ENCODE peak calls at places on chromosomes 13 and 19, in five cellular contexts. One of them, this sample, is unnamed.

GRCh38 chr19:2150794-2151338 is 500 bp downstream of the AP3D1 start:
- DNase-seq in IMR-90: no peak
- DNase-seq in transverse colon: peak; percentile 35
- DNase-seq in H1: peak; percentile 69
- DNase-seq in endothelial cell of umbilical vein: peak; percentile 34
- DNase-seq in this sample: no peak

GRCh38 chr13:19601749-19602725 is 31.4 kb upstream of the MPHOSPH8 start:
- DNase-seq in IMR-90: peak; percentile 27
- DNase-seq in transverse colon: peak; percentile 34
- DNase-seq in H1: peak; percentile 80
- DNase-seq in endothelial cell of umbilical vein: peak; percentile 52
- DNase-seq in this sample: no peak

GRCh38 chr13:78816592-78816991 is 157.6 kb upstream of the OBI1 start:
- DNase-seq in IMR-90: no peak
- DNase-seq in transverse colon: no peak
- DNase-seq in H1: no peak
- DNase-seq in endothelial cell of umbilical vein: no peak
- DNase-seq in this sample: no peak

GRCh38 chr19:801861-802496 is 4.7 kb downstream of the PTBP1 start:
- DNase-seq in IMR-90: peak; percentile 44
- DNase-seq in transverse colon: no peak
- DNase-seq in H1: no peak
- DNase-seq in endothelial cell of umbilical vein: peak; percentile 57
- DNase-seq in this sample: peak; percentile 82

GRCh38 chr13:20567881-20568528 is 1.0 kb downstream of the IFT88 start:
- DNase-seq in IMR-90: no peak
- DNase-seq in transverse colon: no peak
- DNase-seq in H1: no peak
- DNase-seq in endothelial cell of umbilical vein: peak; percentile 20
- DNase-seq in this sample: no peak

GRCh38 chr13:49300716-49301589 is 53.2 kb downstream of the CDADC1 start:
- DNase-seq in IMR-90: peak; percentile 76
- DNase-seq in transverse colon: peak; percentile 64
- DNase-seq in H1: peak; percentile 57
- DNase-seq in endothelial cell of umbilical vein: peak; percentile 70
- DNase-seq in this sample: peak; percentile 81

GRCh38 chr19:9641810-9642209 is 20.8 kb upstream of the ZNF561 start:
- DNase-seq in IMR-90: no peak
- DNase-seq in transverse colon: no peak
- DNase-seq in H1: no peak
- DNase-seq in endothelial cell of umbilical vein: no peak
- DNase-seq in this sample: no peak

GRCh38 chr19:5038631-5039271 is 69.8 kb downstream of the KDM4B start:
- DNase-seq in IMR-90: peak; percentile 24
- DNase-seq in transverse colon: no peak
- DNase-seq in H1: peak; percentile 62
- DNase-seq in endothelial cell of umbilical vein: no peak
- DNase-seq in this sample: no peak

GRCh38 chr13:51643114-51643881 is 59.0 kb downstream of the WDFY2 start:
- DNase-seq in IMR-90: peak; percentile 91
- DNase-seq in transverse colon: no peak
- DNase-seq in H1: no peak
- DNase-seq in endothelial cell of umbilical vein: peak; percentile 62
- DNase-seq in this sample: no peak

GRCh38 chr13:105937451-105937850 is 598.0 kb downstream of the EFNB2 start:
- DNase-seq in IMR-90: peak; percentile 28
- DNase-seq in transverse colon: no peak
- DNase-seq in H1: no peak
- DNase-seq in endothelial cell of umbilical vein: no peak
- DNase-seq in this sample: no peak

GRCh38 chr13:80571346-80572307 is 230.7 kb upstream of the SPRY2 start:
- DNase-seq in IMR-90: no peak
- DNase-seq in transverse colon: no peak
- DNase-seq in H1: no peak
- DNase-seq in endothelial cell of umbilical vein: no peak
- DNase-seq in this sample: no peak

GRCh38 chr13:75480691-75481175 is 1.2 kb downstream of the TBC1D4 start:
- DNase-seq in IMR-90: peak; percentile 37
- DNase-seq in transverse colon: peak; percentile 77
- DNase-seq in H1: peak; percentile 61
- DNase-seq in endothelial cell of umbilical vein: peak; percentile 55
- DNase-seq in this sample: peak; percentile 67

GRCh38 chr19:39448271-39448670 is 2.9 kb downstream of the SUPT5H start:
- DNase-seq in IMR-90: peak; percentile 51
- DNase-seq in transverse colon: no peak
- DNase-seq in H1: no peak
- DNase-seq in endothelial cell of umbilical vein: no peak
- DNase-seq in this sample: no peak

GRCh38 chr19:29528946-29529645 is 3.3 kb downstream of the VSTM2B start:
- DNase-seq in IMR-90: no peak
- DNase-seq in transverse colon: no peak
- DNase-seq in H1: peak; percentile 70
- DNase-seq in endothelial cell of umbilical vein: no peak
- DNase-seq in this sample: peak; percentile 46

GRCh38 chr13:110499621-110500281 is 61.8 kb downstream of the RAB20 start:
- DNase-seq in IMR-90: peak; percentile 50
- DNase-seq in transverse colon: no peak
- DNase-seq in H1: no peak
- DNase-seq in endothelial cell of umbilical vein: no peak
- DNase-seq in this sample: no peak

GRCh38 chr19:32570081-32570785 is 10.8 kb upstream of the PDCD5 start:
- DNase-seq in IMR-90: peak; percentile 57
- DNase-seq in transverse colon: peak; percentile 56
- DNase-seq in H1: peak; percentile 64
- DNase-seq in endothelial cell of umbilical vein: peak; percentile 37
- DNase-seq in this sample: peak; percentile 69

GRCh38 chr13:43390101-43390500 is 366.7 kb downstream of the DNAJC15 start:
- DNase-seq in IMR-90: peak; percentile 68
- DNase-seq in transverse colon: no peak
- DNase-seq in H1: no peak
- DNase-seq in endothelial cell of umbilical vein: no peak
- DNase-seq in this sample: no peak

GRCh38 chr19:39156230-39156890 is 30.8 kb downstream of the PAK4 start:
- DNase-seq in IMR-90: peak; percentile 29
- DNase-seq in transverse colon: no peak
- DNase-seq in H1: no peak
- DNase-seq in endothelial cell of umbilical vein: no peak
- DNase-seq in this sample: no peak

GRCh38 chr19:55581828-55582223 is 1.2 kb upstream of the ZNF579 start:
- DNase-seq in IMR-90: no peak
- DNase-seq in transverse colon: no peak
- DNase-seq in H1: no peak
- DNase-seq in endothelial cell of umbilical vein: no peak
- DNase-seq in this sample: no peak

GRCh38 chr13:48564046-48564445 is 31.2 kb upstream of the RCBTB2 start:
- DNase-seq in IMR-90: peak; percentile 51
- DNase-seq in transverse colon: no peak
- DNase-seq in H1: no peak
- DNase-seq in endothelial cell of umbilical vein: peak; percentile 55
- DNase-seq in this sample: no peak

GRCh38 chr19:6711605-6712004 is 8.8 kb downstream of the C3 start:
- DNase-seq in IMR-90: no peak
- DNase-seq in transverse colon: no peak
- DNase-seq in H1: no peak
- DNase-seq in endothelial cell of umbilical vein: no peak
- DNase-seq in this sample: no peak

GRCh38 chr19:8204961-8205360 is 4.2 kb upstream of the CERS4 start:
- DNase-seq in IMR-90: no peak
- DNase-seq in transverse colon: no peak
- DNase-seq in H1: no peak
- DNase-seq in endothelial cell of umbilical vein: no peak
- DNase-seq in this sample: no peak

GRCh38 chr13:24053505-24054251 is 106.8 kb upstream of the SPATA13 start:
- DNase-seq in IMR-90: peak; percentile 68
- DNase-seq in transverse colon: peak; percentile 72
- DNase-seq in H1: peak; percentile 76
- DNase-seq in endothelial cell of umbilical vein: peak; percentile 72
- DNase-seq in this sample: no peak

GRCh38 chr13:112255550-112256120 is 120.5 kb upstream of the SPACA7 start:
- DNase-seq in IMR-90: no peak
- DNase-seq in transverse colon: no peak
- DNase-seq in H1: peak; percentile 24
- DNase-seq in endothelial cell of umbilical vein: no peak
- DNase-seq in this sample: no peak

GRCh38 chr19:48635263-48635965 is 1.8 kb downstream of the DBP start:
- DNase-seq in IMR-90: no peak
- DNase-seq in transverse colon: peak; percentile 82
- DNase-seq in H1: peak; percentile 84
- DNase-seq in endothelial cell of umbilical vein: peak; percentile 53
- DNase-seq in this sample: peak; percentile 88

GRCh38 chr13:72959643-72960042 is 99.2 kb upstream of the KLF5 start:
- DNase-seq in IMR-90: peak; percentile 48
- DNase-seq in transverse colon: no peak
- DNase-seq in H1: no peak
- DNase-seq in endothelial cell of umbilical vein: peak; percentile 54
- DNase-seq in this sample: no peak

GRCh38 chr13:70714993-70715392 is 606.7 kb upstream of the KLHL1 start:
- DNase-seq in IMR-90: no peak
- DNase-seq in transverse colon: no peak
- DNase-seq in H1: no peak
- DNase-seq in endothelial cell of umbilical vein: no peak
- DNase-seq in this sample: no peak

GRCh38 chr13:49828452-49828851 is 36.0 kb upstream of the KPNA3 start:
- DNase-seq in IMR-90: no peak
- DNase-seq in transverse colon: no peak
- DNase-seq in H1: no peak
- DNase-seq in endothelial cell of umbilical vein: no peak
- DNase-seq in this sample: no peak

GRCh38 chr13:111166882-111167281 is 51.8 kb downstream of the ARHGEF7 start:
- DNase-seq in IMR-90: no peak
- DNase-seq in transverse colon: no peak
- DNase-seq in H1: no peak
- DNase-seq in endothelial cell of umbilical vein: no peak
- DNase-seq in this sample: no peak

GRCh38 chr13:25429466-25429865 is 57.7 kb downstream of the ATP8A2 start:
- DNase-seq in IMR-90: no peak
- DNase-seq in transverse colon: no peak
- DNase-seq in H1: peak; percentile 32
- DNase-seq in endothelial cell of umbilical vein: no peak
- DNase-seq in this sample: no peak

GRCh38 chr13:100423375-100423774 is 165.2 kb downstream of the GGACT start:
- DNase-seq in IMR-90: peak; percentile 56
- DNase-seq in transverse colon: no peak
- DNase-seq in H1: no peak
- DNase-seq in endothelial cell of umbilical vein: no peak
- DNase-seq in this sample: no peak

GRCh38 chr13:97911311-97912138 is 42.0 kb upstream of the IPO5 start:
- DNase-seq in IMR-90: peak; percentile 32
- DNase-seq in transverse colon: no peak
- DNase-seq in H1: peak; percentile 54
- DNase-seq in endothelial cell of umbilical vein: peak; percentile 14
- DNase-seq in this sample: no peak

GRCh38 chr19:44282846-44283245 is 22.0 kb downstream of the ZNF235 start:
- DNase-seq in IMR-90: peak; percentile 19
- DNase-seq in transverse colon: no peak
- DNase-seq in H1: no peak
- DNase-seq in endothelial cell of umbilical vein: no peak
- DNase-seq in this sample: no peak

GRCh38 chr19:44277331-44277730 is 17.6 kb downstream of the ZNF233 start:
- DNase-seq in IMR-90: no peak
- DNase-seq in transverse colon: no peak
- DNase-seq in H1: no peak
- DNase-seq in endothelial cell of umbilical vein: no peak
- DNase-seq in this sample: no peak

GRCh38 chr19:44280916-44281315 is 21.2 kb downstream of the ZNF233 start:
- DNase-seq in IMR-90: no peak
- DNase-seq in transverse colon: no peak
- DNase-seq in H1: no peak
- DNase-seq in endothelial cell of umbilical vein: no peak
- DNase-seq in this sample: no peak

DNA sequence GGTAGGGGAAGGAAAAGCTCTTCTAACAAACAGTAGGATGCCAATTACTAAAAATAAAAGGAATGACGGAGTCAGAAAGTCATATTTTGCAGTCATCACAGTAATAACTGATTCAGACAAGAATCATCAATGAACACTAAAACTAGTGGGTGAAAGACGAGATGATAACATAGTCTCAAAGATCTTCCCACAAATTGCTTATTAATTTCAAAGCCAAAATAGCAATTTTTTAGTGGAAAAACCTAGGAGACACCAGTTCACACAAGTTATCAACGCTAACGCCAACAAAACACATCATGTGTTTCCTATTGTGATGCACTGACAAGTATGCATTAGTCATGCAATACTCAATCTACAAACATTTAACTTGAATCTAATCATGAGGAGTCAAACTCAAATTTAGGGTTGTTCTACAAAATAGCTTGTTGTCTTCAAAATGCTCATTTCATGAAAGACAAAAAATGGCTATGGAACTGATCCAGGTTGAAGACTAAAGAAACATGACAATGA is 18.6 kb downstream of the ZNF233 start:
- DNase-seq in IMR-90: peak; percentile 7
- DNase-seq in transverse colon: no peak
- DNase-seq in H1: no peak
- DNase-seq in endothelial cell of umbilical vein: no peak
- DNase-seq in this sample: no peak
- H3K4me3 ChIP-seq in IMR-90: no peak overlapping the region
- H3K4me3 ChIP-seq in transverse colon: no peak overlapping the region
- H3K4me3 ChIP-seq in H1: no peak overlapping the region
- H3K4me3 ChIP-seq in endothelial cell of umbilical vein: no peak overlapping the region
- H3K4me3 ChIP-seq in this sample: no peak overlapping the region

DNA sequence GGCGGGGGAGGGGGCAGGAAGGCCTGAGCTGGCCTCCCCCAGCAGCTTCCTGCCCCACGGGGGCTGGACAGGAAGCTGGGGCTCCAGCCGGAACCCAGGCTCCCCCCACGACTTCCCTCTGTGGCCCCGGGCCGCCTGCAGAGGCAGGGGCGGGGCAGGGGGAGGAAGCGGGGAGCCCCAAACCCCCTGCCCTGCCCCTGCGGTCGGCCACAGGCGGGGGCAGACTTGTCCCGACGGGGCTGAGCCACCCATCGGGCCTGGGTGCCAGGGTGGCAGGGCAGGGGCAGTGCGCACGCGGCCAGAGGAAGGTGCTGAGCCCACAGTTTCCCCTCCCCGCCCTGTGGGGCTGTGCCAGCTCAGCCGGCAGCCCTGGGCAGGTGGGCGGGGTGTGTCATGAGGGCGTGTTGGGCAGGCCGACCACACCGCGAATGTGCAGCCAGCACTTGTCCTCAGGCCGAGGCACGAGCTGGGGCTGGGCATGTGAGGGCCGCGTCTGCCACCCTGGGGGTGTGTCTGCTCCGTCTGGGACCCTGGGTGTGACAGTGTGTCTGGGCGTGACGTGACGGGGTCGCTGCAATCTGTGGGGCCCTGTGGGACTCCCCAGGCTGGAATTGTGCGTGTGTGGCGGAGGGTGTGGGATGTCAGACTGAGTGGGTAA is 17.7 kb downstream of the CCDC97 start:
- DNase-seq in IMR-90: peak; percentile 49
- DNase-seq in transverse colon: peak; percentile 88
- DNase-seq in H1: peak; percentile 71
- DNase-seq in endothelial cell of umbilical vein: peak; percentile 88
- DNase-seq in this sample: no peak
- TF ChIP-seq POLR2A in IMR-90: peak; percentile 47
- TF ChIP-seq POLR2A in transverse colon: peak; percentile 31
- TF ChIP-seq POLR2A in H1: no peak
- TF ChIP-seq POLR2A in endothelial cell of umbilical vein: no peak
- TF ChIP-seq POLR2A in this sample: no peak

GRCh38 chr19:35759697-35760096 is 1.7 kb downstream of the PROSER3 start:
- DNase-seq in IMR-90: no peak
- DNase-seq in transverse colon: no peak
- DNase-seq in H1: no peak
- DNase-seq in endothelial cell of umbilical vein: no peak
- DNase-seq in this sample: no peak
- H3K4me3 ChIP-seq in IMR-90: no peak overlapping the region
- H3K4me3 ChIP-seq in transverse colon: no peak overlapping the region
- H3K4me3 ChIP-seq in H1: no peak overlapping the region
- H3K4me3 ChIP-seq in endothelial cell of umbilical vein: no peak overlapping the region
- H3K4me3 ChIP-seq in this sample: no peak overlapping the region

GRCh38 chr19:35724560-35724959 is 6.8 kb downstream of the KMT2B start:
- DNase-seq in IMR-90: no peak
- DNase-seq in transverse colon: no peak
- DNase-seq in H1: no peak
- DNase-seq in endothelial cell of umbilical vein: no peak
- DNase-seq in this sample: no peak
- TF ChIP-seq POLR2A in IMR-90: no peak
- TF ChIP-seq POLR2A in transverse colon: no peak
- TF ChIP-seq POLR2A in H1: no peak
- TF ChIP-seq POLR2A in endothelial cell of umbilical vein: no peak
- TF ChIP-seq POLR2A in this sample: no peak